ENCODE peak calls at places on chromosomes 4 and X, in six cellular contexts. G is MM.1S, T is PC-3, S is PC-9, U is neuronal stem cell, V is fibroblast of lung. X is an unnamed sample.

GRCh38 chrX:85994787-85995186 is 52.6 kb downstream of the CHM start:
- DNase-seq in T (no peak), U (no peak), S (no peak), V (peak; percentile 8), G (no peak), X (no peak)

GRCh38 chr4:101252721-101253120 is 94.6 kb downstream of the PPP3CA start:
- DNase-seq in U (no peak), T (no peak), G (peak; percentile 79), V (peak; percentile 48), S (no peak), X (no peak)

GRCh38 chr4:75229783-75230570 is 284.2 kb downstream of the RCHY1 start:
- DNase-seq in U (no peak), G (peak; percentile 64), S (no peak), V (no peak), T (no peak), X (no peak)

GRCh38 chrX:116232833-116233232 is 62.3 kb downstream of the AGTR2 start:
- DNase-seq in T (peak; percentile 85), G (no peak), U (no peak), S (no peak), V (peak; percentile 79), X (peak; percentile 22)

GRCh38 chr4:86043755-86044592 is 315.9 kb downstream of the MAPK10 start:
- DNase-seq in T (peak; percentile 72), V (peak; percentile 68), G (peak; percentile 58), U (peak; percentile 17), S (no peak), X (peak; percentile 89)

GRCh38 chr4:152451496-152451895 is 84.4 kb downstream of the FBXW7 start:
- DNase-seq in T (no peak), V (no peak), U (no peak), G (no peak), S (no peak), X (no peak)

GRCh38 chrX:153312041-153312440 is 9.5 kb downstream of the PNMA6F start:
- DNase-seq in S (no peak), T (no peak), G (no peak), U (no peak), V (no peak), X (no peak)

GRCh38 chr4:23384741-23385140 is 505.1 kb downstream of the PPARGC1A start:
- DNase-seq in V (peak; percentile 35), G (no peak), S (peak; percentile 11), U (no peak), T (peak; percentile 31), X (no peak)

GRCh38 chrX:102714994-102715393 is 2.7 kb downstream of the GPRASP2 start:
- DNase-seq in G (no peak), U (no peak), T (no peak), S (no peak), V (no peak), X (no peak)

GRCh38 chrX:552496-552895 is 78.1 kb upstream of the SHOX start:
- DNase-seq in G (no peak), U (no peak), V (no peak), T (no peak), S (no peak), X (no peak)

GRCh38 chr4:187444061-187444460 is 551.5 kb upstream of the ZFP42 start:
- DNase-seq in T (no peak), U (no peak), V (no peak), G (no peak), S (no peak), X (no peak)

GRCh38 chr4:26199566-26199965 is 121.2 kb upstream of the RBPJ start:
- DNase-seq in U (no peak), G (no peak), S (no peak), T (no peak), V (no peak), X (no peak)

GRCh38 chr4:184911310-184911709 is 85.5 kb upstream of the ACSL1 start:
- DNase-seq in V (peak; percentile 29), G (no peak), U (no peak), S (no peak), T (peak; percentile 76), X (no peak)

GRCh38 chr4:95426455-95426854 is 122.3 kb downstream of the UNC5C start:
- DNase-seq in S (no peak), G (peak; percentile 34), T (no peak), U (no peak), V (no peak), X (no peak)

GRCh38 chr4:1330761-1331590 is 16.0 kb upstream of the UVSSA start:
- DNase-seq in S (peak; percentile 39), V (no peak), T (no peak), G (no peak), U (no peak), X (no peak)

GRCh38 chrX:71637848-71638247 is 19.5 kb upstream of the CXCR3 start:
- DNase-seq in V (peak; percentile 12), G (no peak), S (no peak), T (peak; percentile 51), U (no peak), X (no peak)

GRCh38 chr4:156751486-156751885 is 220.1 kb downstream of the PDGFC start:
- DNase-seq in T (peak; percentile 62), V (no peak), U (no peak), G (peak; percentile 27), S (no peak), X (no peak)
- H2AFZ ChIP-seq in T (no peak overlapping the region), V (no peak overlapping the region), U (no peak overlapping the region), G (peak overlapping the region; percentile 2), S (peak overlapping the region; percentile 17), X (no peak overlapping the region)

GRCh38 chr4:168674077-168674747 is 177.4 kb downstream of the PALLD start:
- DNase-seq in U (no peak), G (no peak), S (no peak), T (no peak), V (peak; percentile 82), X (peak; percentile 65)
- H3K27ac ChIP-seq in U (no peak overlapping the region), G (no peak overlapping the region), S (no peak overlapping the region), T (no peak overlapping the region), V (no peak overlapping the region), X (peak overlapping the region; percentile 66)

GRCh38 chr4:33078145-33078544 is 2358.0 kb downstream of the PCDH7 start:
- DNase-seq in V (no peak), T (no peak), S (no peak), U (no peak), G (no peak), X (no peak)
- H3K4me3 ChIP-seq in V (no peak overlapping the region), T (no peak overlapping the region), S (no peak overlapping the region), U (no peak overlapping the region), G (no peak overlapping the region), X (no peak overlapping the region)

GRCh38 chr4:105374071-105374470 is 99.8 kb downstream of the PPA2 start:
- DNase-seq in G (no peak), V (no peak), U (no peak), S (no peak), T (no peak), X (no peak)
- H2AFZ ChIP-seq in G (no peak overlapping the region), V (no peak overlapping the region), U (no peak overlapping the region), S (no peak overlapping the region), T (no peak overlapping the region), X (no peak overlapping the region)

DNA sequence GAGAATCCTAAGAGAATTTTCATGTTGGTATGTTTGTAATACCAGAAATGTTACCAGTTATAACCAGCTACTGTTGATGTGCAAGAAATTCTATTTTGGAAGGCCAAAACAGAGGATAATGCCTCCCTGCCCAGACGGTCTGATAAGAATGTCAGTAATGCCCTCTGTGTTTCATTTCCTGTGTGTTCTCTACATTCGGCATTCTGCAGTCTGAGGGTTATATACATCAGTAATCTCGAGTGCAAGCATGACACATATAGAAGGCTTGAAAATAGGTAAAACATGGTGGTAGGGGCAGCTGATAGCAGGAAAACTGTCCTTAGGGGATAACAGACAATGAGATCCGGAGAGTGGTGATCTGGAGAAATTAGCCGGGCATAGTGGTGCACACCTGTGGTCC is 22.8 kb downstream of the FNIP2 start:
- DNase-seq in T (no peak), S (no peak), U (no peak), G (no peak), V (no peak), X (peak; percentile 85)
- H3K27ac ChIP-seq in T (no peak overlapping the region), S (no peak overlapping the region), U (no peak overlapping the region), G (no peak overlapping the region), V (no peak overlapping the region), X (no peak overlapping the region)

DNA sequence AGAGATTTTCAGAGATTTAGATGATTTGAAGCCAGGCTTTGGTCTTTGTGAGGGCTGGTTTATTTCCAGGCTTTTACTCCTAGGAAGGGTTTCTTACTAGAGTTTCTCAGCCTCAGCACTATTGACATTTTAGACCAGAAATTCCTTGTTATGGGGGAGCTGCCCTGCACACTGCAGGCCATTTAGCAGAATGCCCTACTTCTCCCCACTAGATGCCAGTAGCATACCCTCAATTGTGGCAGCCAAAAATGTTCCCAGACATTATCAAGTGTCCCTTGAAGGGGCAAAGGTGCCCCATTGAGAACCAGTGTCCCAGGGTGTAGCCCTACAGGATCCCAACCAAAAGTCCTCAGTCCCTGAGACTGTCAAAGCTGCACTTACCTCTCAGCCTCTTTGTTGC is 231.6 kb downstream of the QDPR start:
- DNase-seq in T (no peak), U (no peak), G (no peak), V (no peak), S (no peak), X (no peak)
- H3K4me3 ChIP-seq in T (no peak overlapping the region), U (no peak overlapping the region), G (no peak overlapping the region), V (no peak overlapping the region), S (no peak overlapping the region), X (no peak overlapping the region)

X was measured in trophoblast cell.